ENCODE peak calls at places on chromosomes 5 and 9, in seven cellular contexts. Q, D, C, K, F, E and I are unnamed samples.

GRCh38 chr9:16356196-16356765 is 514.2 kb downstream of the BNC2 start:
- DNase-seq in Q (no peak), D (no peak), C (no peak), K (no peak), F (no peak), E (no peak), I (no peak)

GRCh38 chr9:126114850-126115460 is 211.7 kb upstream of the MVB12B start:
- DNase-seq in Q (no peak), D (no peak), C (peak; percentile 10), K (no peak), F (no peak), E (no peak), I (no peak)

GRCh38 chr5:165029471-165029870 is 1524.1 kb downstream of the MAT2B start:
- DNase-seq in Q (peak; percentile 10), D (no peak), C (no peak), K (peak; percentile 6), F (no peak), E (no peak), I (no peak)

GRCh38 chr5:93607367-93608258 is 24.6 kb downstream of the NR2F1 start:
- DNase-seq in Q (peak; percentile 64), D (no peak), C (peak; percentile 76), K (peak; percentile 44), F (no peak), E (no peak), I (no peak)

GRCh38 chr9:101796044-101796443 is 57.6 kb upstream of the GRIN3A start:
- DNase-seq in Q (no peak), D (no peak), C (no peak), K (no peak), F (no peak), E (no peak), I (no peak)

GRCh38 chr5:173736923-173737412 is 120.5 kb upstream of the BOD1 start:
- DNase-seq in Q (no peak), D (peak; percentile 66), C (no peak), K (peak; percentile 32), F (peak; percentile 73), E (peak; percentile 76), I (peak; percentile 61)

GRCh38 chr5:102856374-102856748 is 101.3 kb downstream of the PAM start:
- DNase-seq in Q (no peak), D (no peak), C (no peak), K (no peak), F (no peak), E (no peak), I (no peak)

GRCh38 chr5:50667079-50667652 is 729 bp downstream of the PARP8 start:
- DNase-seq in Q (peak; percentile 80), D (no peak), C (peak; percentile 85), K (no peak), F (no peak), E (no peak), I (no peak)

GRCh38 chr5:19928556-19929421 is 59.2 kb downstream of the CDH18 start:
- DNase-seq in Q (no peak), D (no peak), C (no peak), K (peak; percentile 6), F (no peak), E (no peak), I (no peak)

GRCh38 chr9:86714976-86715375 is 232.3 kb downstream of the GAS1 start:
- DNase-seq in Q (no peak), D (no peak), C (no peak), K (no peak), F (no peak), E (no peak), I (no peak)

GRCh38 chr5:760363-761205 is 23.9 kb downstream of the ZDHHC11B start:
- DNase-seq in Q (peak; percentile 39), D (no peak), C (no peak), K (no peak), F (no peak), E (no peak), I (no peak)

GRCh38 chr5:114191441-114191840 is 170.4 kb upstream of the KCNN2 start:
- DNase-seq in Q (no peak), D (no peak), C (no peak), K (no peak), F (no peak), E (no peak), I (no peak)

GRCh38 chr5:40605295-40605958 is 74.3 kb upstream of the PTGER4 start:
- DNase-seq in Q (no peak), D (no peak), C (no peak), K (no peak), F (no peak), E (no peak), I (no peak)

GRCh38 chr5:40600383-40600782 is 79.3 kb upstream of the PTGER4 start:
- DNase-seq in Q (no peak), D (no peak), C (no peak), K (no peak), F (no peak), E (no peak), I (no peak)

GRCh38 chr5:40601198-40601868 is 78.4 kb upstream of the PTGER4 start:
- DNase-seq in Q (no peak), D (no peak), C (no peak), K (no peak), F (no peak), E (no peak), I (no peak)

GRCh38 chr5:40606077-40606765 is 73.5 kb upstream of the PTGER4 start:
- DNase-seq in Q (no peak), D (no peak), C (no peak), K (no peak), F (no peak), E (no peak), I (no peak)

GRCh38 chr5:40603378-40603777 is 76.3 kb upstream of the PTGER4 start:
- DNase-seq in Q (no peak), D (no peak), C (no peak), K (no peak), F (no peak), E (no peak), I (no peak)
- TF ChIP-seq TAF1 in Q (no peak), D (no peak), C (no peak), K (no peak), F (no peak), E (no peak), I (no peak)

GRCh38 chr9:130191749-130192120 is 19.5 kb downstream of the NCS1 start:
- DNase-seq in Q (peak; percentile 88), D (no peak), C (no peak), K (no peak), F (no peak), E (no peak), I (no peak)

GRCh38 chr9:130187523-130187846 is 15.3 kb downstream of the NCS1 start:
- DNase-seq in Q (no peak), D (no peak), C (no peak), K (no peak), F (no peak), E (no peak), I (no peak)

GRCh38 chr9:130191068-130191748 is 19.0 kb downstream of the NCS1 start:
- DNase-seq in Q (peak; percentile 51), D (no peak), C (no peak), K (no peak), F (no peak), E (no peak), I (no peak)

GRCh38 chr9:130188860-130189481 is 16.8 kb downstream of the NCS1 start:
- DNase-seq in Q (no peak), D (peak; percentile 67), C (no peak), K (no peak), F (no peak), E (no peak), I (no peak)

DNA sequence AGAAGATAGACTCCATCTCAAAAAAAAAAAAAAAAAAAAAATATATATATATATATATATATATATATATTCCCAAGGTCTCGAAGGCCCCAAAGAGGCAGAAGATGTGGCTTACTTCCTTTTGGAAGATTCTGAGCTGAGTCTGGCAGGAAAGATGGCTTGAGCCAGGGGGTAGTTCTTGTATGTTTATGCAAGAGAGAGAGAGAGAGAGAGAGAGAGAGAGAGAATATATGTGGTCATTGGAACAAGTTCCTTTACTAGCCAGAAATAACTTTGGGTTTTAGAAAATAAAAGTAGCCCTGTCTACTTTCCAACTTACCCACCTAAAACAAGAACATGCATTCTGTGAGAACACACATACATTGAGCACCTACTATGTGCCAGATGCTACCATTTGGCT is 17.6 kb downstream of the NCS1 start:
- DNase-seq in Q (no peak), D (no peak), C (no peak), K (no peak), F (no peak), E (no peak), I (no peak)
- TF ChIP-seq POLR2AphosphoS5 in Q (no peak), D (no peak), C (no peak), K (no peak), F (no peak), E (no peak), I (no peak)

DNA sequence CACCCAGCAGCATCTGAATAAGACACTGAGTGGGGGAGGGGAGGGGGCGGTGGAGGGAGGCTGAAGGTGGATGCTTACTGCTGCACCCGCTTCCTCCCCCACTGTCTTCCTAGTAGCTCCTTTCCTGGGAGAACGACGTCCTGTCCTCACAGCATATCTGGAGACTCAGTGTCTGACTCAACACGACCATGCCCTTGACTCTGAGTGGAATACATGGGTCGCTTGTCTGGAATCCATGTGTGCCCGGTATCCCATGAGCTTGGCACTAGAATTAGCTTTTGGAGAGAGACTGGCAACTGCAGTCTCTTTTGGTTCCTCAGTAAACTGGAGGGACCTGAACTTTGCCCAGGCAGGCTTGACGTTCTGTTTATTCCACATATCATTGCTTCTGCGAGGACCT is 125.4 kb upstream of the FAM120A start:
- DNase-seq in Q (no peak), D (no peak), C (no peak), K (no peak), F (no peak), E (no peak), I (no peak)
- TF ChIP-seq TAF1 in Q (no peak), D (no peak), C (no peak), K (no peak), F (no peak), E (no peak), I (no peak)

DNA sequence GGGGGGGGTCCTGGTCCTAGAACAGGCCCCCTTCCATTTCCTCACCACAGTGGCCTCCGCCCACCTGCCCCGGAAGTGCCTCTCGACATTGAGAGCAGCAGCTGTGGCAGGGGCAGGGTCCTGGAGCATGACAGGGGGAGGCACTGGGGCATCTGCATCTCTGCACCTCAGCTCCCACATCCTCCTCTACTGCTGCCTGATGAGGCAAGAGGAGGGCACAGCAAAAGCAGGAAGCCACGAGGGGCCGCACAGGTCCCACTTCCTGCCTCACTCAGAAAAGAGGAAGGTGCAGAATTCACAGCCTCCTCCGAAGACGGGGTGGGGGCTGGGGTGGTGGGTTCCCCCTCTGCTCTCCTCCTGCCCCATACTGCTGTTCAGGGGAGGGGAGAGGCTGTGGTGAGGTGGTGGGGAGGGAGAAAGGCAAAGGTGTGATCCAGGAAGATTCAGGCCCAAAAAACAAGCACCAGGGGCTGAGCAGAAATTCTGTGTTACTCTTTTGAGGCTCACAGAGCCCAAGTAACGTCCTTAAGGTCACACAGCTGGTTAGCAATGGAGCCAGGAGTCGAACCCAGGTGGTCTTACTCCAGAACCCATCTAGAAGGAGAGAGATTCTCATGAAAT is 14.7 kb downstream of the AKNA start:
- DNase-seq in Q (no peak), D (no peak), C (no peak), K (no peak), F (peak; percentile 78), E (peak; percentile 93), I (peak; percentile 74)
- TF ChIP-seq POLR2AphosphoS5 in Q (no peak), D (no peak), C (no peak), K (no peak), F (peak; percentile 70), E (peak; percentile 69), I (peak; percentile 78)

GRCh38 chr9:93343663-93344062 is 107.8 kb upstream of the FAM120A start:
- DNase-seq in Q (no peak), D (no peak), C (no peak), K (no peak), F (no peak), E (no peak), I (no peak)

GRCh38 chr9:93345630-93346239 is 105.8 kb upstream of the FAM120A start:
- DNase-seq in Q (peak; percentile 54), D (no peak), C (no peak), K (no peak), F (no peak), E (no peak), I (no peak)

GRCh38 chr9:93346240-93347112 is 105.0 kb upstream of the FAM120A start:
- DNase-seq in Q (peak; percentile 80), D (no peak), C (peak; percentile 73), K (no peak), F (no peak), E (no peak), I (no peak)
- TF ChIP-seq TAF1 in Q (no peak), D (no peak), C (peak; percentile 11), K (no peak), F (no peak), E (no peak), I (no peak)